ENCODE peak calls at places on chromosomes 16 and 17, in ten cellular contexts. T is left lung, R is endothelial cell of umbilical vein, S is IMR-90, A is gastrocnemius medialis, W is cardiac fibroblast, Q is WTC11, O is Calu3, J is neural crest cell, I is HFF-Myc. M is an unnamed sample.

GRCh38 chr17:33166472-33166871 is 126.6 kb downstream of the ASIC2 start:
- DNase-seq in T (no peak), R (no peak), S (no peak), A (no peak), W (no peak), Q (no peak), O (no peak), J (no peak), I (no peak), M (no peak)

GRCh38 chr16:11497329-11497805 is 89.4 kb downstream of the LITAF start:
- DNase-seq in T (peak), R (peak), S (peak), A (peak), W (peak), Q (peak), O (peak), J (peak), I (no peak), M (no peak)

GRCh38 chr17:77995146-77995852 is 36.8 kb downstream of the TNRC6C start:
- DNase-seq in T (no peak), R (no peak), S (no peak), A (peak), W (peak), Q (no peak), O (no peak), J (no peak), I (no peak), M (no peak)

GRCh38 chr17:46726106-46726670 is 92.3 kb downstream of the WNT3 start:
- DNase-seq in T (no peak), R (no peak), S (peak), A (no peak), W (peak), Q (no peak), O (no peak), J (no peak), I (no peak), M (no peak)

GRCh38 chr17:78252111-78252634 is 20.7 kb downstream of the TMEM235 start:
- DNase-seq in T (peak), R (no peak), S (no peak), A (no peak), W (no peak), Q (no peak), O (no peak), J (no peak), I (no peak), M (no peak)

GRCh38 chr16:88856122-88856827 is 472 bp downstream of the GALNS start:
- DNase-seq in T (no peak), R (no peak), S (no peak), A (no peak), W (no peak), Q (peak), O (peak), J (peak), I (no peak), M (peak)

GRCh38 chr17:82548681-82549303 is 29.3 kb downstream of the FOXK2 start:
- DNase-seq in T (no peak), R (no peak), S (no peak), A (no peak), W (no peak), Q (no peak), O (peak), J (no peak), I (no peak), M (peak)

GRCh38 chr16:72247821-72248253 is 75.9 kb upstream of the PMFBP1 start:
- DNase-seq in T (no peak), R (peak), S (peak), A (no peak), W (peak), Q (no peak), O (no peak), J (no peak), I (no peak), M (no peak)

GRCh38 chr17:17694229-17695081 is 13.2 kb downstream of the RAI1 start:
- DNase-seq in T (peak), R (peak), S (peak), A (peak), W (peak), Q (peak), O (peak), J (peak), I (no peak), M (peak)

GRCh38 chr16:430904-431303 is 5.5 kb downstream of the RAB11FIP3 start:
- DNase-seq in T (no peak), R (no peak), S (no peak), A (no peak), W (no peak), Q (no peak), O (no peak), J (no peak), I (no peak), M (no peak)

GRCh38 chr16:89624775-89625761 is 11.6 kb downstream of the DPEP1 start:
- DNase-seq in T (no peak), R (no peak), S (no peak), A (no peak), W (no peak), Q (no peak), O (no peak), J (no peak), I (no peak), M (no peak)

GRCh38 chr16:1143761-1144450 is 9.0 kb upstream of the CACNA1H start:
- DNase-seq in T (no peak), R (no peak), S (no peak), A (no peak), W (no peak), Q (no peak), O (no peak), J (no peak), I (no peak), M (no peak)

GRCh38 chr16:24686678-24687077 is 42.8 kb upstream of the TNRC6A start:
- DNase-seq in T (no peak), R (no peak), S (no peak), A (no peak), W (no peak), Q (no peak), O (no peak), J (peak), I (no peak), M (no peak)

GRCh38 chr16:75379911-75380847 is 53.1 kb downstream of the CFDP1 start:
- DNase-seq in T (no peak), R (peak), S (no peak), A (no peak), W (no peak), Q (no peak), O (no peak), J (no peak), I (no peak), M (no peak)

GRCh38 chr17:61593404-61593803 is 2.4 kb upstream of the NACA2 start:
- DNase-seq in T (no peak), R (no peak), S (no peak), A (no peak), W (no peak), Q (no peak), O (no peak), J (no peak), I (no peak), M (no peak)

GRCh38 chr16:81647527-81647926 is 131.6 kb upstream of the PLCG2 start:
- DNase-seq in T (no peak), R (no peak), S (peak), A (no peak), W (no peak), Q (no peak), O (no peak), J (no peak), I (no peak), M (no peak)

GRCh38 chr16:57952909-57953308 is 18.0 kb downstream of the CNGB1 start:
- DNase-seq in T (no peak), R (no peak), S (no peak), A (no peak), W (no peak), Q (no peak), O (no peak), J (no peak), I (no peak), M (no peak)

GRCh38 chr17:30212750-30213149 is 22.7 kb downstream of the SLC6A4 start:
- DNase-seq in T (no peak), R (no peak), S (no peak), A (no peak), W (no peak), Q (no peak), O (no peak), J (no peak), I (no peak), M (no peak)

GRCh38 chr16:83574388-83574787 is 233.4 kb upstream of the HSBP1 start:
- DNase-seq in T (no peak), R (no peak), S (peak), A (no peak), W (peak), Q (peak), O (no peak), J (no peak), I (no peak), M (no peak)

GRCh38 chr17:64775701-64776570 is 113.8 kb upstream of the SMURF2 start:
- DNase-seq in T (no peak), R (no peak), S (no peak), A (no peak), W (no peak), Q (no peak), O (no peak), J (no peak), I (no peak), M (no peak)

GRCh38 chr17:6603746-6604325 is 36.7 kb downstream of the KIAA0753 start:
- DNase-seq in T (no peak), R (peak), S (peak), A (no peak), W (peak), Q (no peak), O (no peak), J (no peak), I (no peak), M (no peak)
- TF ChIP-seq CTCF in T (no peak), R (no peak), S (no peak), A (no peak), W (no peak), Q (no peak), O (no peak), J (no peak), I (no peak), M (no peak)

GRCh38 chr16:68737730-68738590 is 868 bp downstream of the CDH1 start:
- DNase-seq in T (peak), R (no peak), S (no peak), A (no peak), W (no peak), Q (peak), O (peak), J (no peak), I (no peak), M (peak)
- TF ChIP-seq CTCF in T (no peak), R (no peak), S (no peak), A (no peak), W (no peak), Q (no peak), O (no peak), J (no peak), I (peak), M (no peak)

DNA sequence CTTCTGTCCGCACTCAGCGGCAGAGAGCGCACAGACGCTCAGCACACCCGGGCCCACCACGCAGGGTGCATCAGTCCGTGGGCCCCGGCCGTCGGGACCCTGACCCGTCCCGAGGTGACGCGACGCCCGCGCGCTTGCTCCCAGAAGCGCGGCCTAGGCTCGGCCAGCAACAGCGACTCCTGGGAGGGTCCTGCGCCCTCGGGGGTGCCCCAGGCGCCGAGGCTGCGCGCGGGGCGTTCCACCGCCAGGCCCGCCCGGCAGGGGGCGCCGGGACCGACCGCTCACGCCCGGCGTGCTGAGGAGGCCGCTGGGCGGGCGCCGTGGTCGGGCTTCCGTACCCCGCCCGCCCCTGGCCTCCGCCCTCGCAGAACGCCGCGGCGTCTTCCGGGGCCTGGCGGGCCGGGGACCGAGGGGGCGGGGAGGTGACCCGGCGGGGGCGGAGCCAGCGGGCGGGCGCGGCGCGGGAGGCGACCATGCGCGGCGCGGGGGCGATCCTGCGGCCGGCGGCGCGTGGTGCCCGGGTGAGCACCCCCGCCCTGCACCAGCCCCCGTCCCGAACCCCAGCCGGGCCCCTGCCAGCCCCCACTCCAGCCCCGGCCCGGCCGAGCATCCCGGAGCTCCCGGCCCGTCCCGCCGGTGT is at the start of gene CISD3:
- DNase-seq in T (peak), R (peak), S (peak), A (peak), W (peak), Q (peak), O (peak), J (peak), I (no peak), M (peak)
- TF ChIP-seq CTCF in T (peak), R (peak), S (peak), A (peak), W (no peak), Q (peak), O (peak), J (peak), I (peak), M (peak)

DNA sequence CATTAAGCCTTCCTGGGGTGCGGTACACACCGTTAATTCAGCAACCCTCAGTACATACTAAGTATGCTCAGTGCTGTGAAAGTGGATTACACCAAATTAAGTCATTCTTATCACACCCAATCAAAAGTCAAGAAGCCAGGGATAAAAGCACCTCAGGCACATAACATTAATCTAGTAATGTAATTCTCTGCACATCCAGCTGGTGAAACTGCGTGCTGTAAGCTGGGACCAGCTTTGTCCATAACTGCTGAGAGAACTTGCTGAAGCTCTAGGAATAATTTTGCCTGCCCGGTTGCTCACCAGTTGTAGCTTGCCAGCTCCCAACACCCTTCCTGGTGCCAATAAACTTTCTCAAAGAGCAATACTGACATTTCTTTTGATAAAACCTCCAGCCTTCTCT is 44.9 kb downstream of the SLC47A1 start:
- DNase-seq in T (no peak), R (no peak), S (no peak), A (no peak), W (peak), Q (no peak), O (no peak), J (no peak), I (no peak), M (no peak)
- TF ChIP-seq CTCF in T (no peak), R (no peak), S (no peak), A (no peak), W (no peak), Q (no peak), O (no peak), J (no peak), I (no peak), M (no peak)

DNA sequence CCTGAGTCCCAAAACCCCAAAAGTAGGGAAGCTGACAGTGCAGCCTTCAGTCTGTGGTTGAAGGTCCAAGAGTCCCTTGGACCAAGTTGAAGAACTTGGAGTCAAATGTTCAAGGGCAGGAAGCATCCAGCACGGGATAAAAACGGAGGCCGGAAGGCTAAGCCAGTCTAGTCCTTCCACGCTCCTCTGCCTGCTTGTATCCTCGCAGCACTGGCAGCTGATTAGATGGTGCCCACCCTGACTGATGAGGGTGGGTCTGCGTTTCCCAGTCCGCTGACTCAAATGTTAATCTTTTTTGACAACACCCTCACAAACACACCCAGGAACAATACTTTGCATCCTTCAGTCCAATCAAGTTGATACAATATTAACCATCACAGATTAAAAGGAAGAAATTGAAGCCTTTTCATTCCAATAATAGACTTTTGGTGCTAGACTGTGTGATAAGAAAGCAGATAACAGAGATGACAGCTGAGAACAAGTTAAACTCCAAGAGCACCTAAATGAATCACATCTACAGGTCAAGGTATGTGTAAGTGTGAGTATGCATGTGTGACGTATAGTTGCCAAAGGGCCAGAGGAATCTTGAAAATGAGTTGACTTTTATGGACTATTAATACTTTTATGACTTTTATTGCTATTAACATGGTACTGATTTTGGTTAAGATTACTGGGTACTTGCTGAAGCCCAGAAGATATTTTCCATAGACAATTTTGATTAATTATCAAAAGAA is 933.5 kb upstream of the SOX9 start:
- DNase-seq in T (no peak), R (no peak), S (no peak), A (no peak), W (no peak), Q (no peak), O (no peak), J (no peak), I (no peak), M (no peak)
- TF ChIP-seq CTCF in T (no peak), R (no peak), S (no peak), A (no peak), W (no peak), Q (no peak), O (no peak), J (no peak), I (no peak), M (no peak)

GRCh38 chr17:68641276-68642117 is 40.3 kb upstream of the FAM20A start:
- DNase-seq in T (no peak), R (no peak), S (no peak), A (no peak), W (no peak), Q (no peak), O (no peak), J (no peak), I (no peak), M (no peak)

GRCh38 chr17:68640601-68641000 is 39.4 kb upstream of the FAM20A start:
- DNase-seq in T (no peak), R (no peak), S (no peak), A (no peak), W (peak), Q (no peak), O (no peak), J (no peak), I (no peak), M (no peak)

GRCh38 chr17:68646626-68647526 is 45.7 kb upstream of the FAM20A start:
- DNase-seq in T (peak), R (no peak), S (no peak), A (no peak), W (peak), Q (no peak), O (no peak), J (no peak), I (no peak), M (no peak)

GRCh38 chr17:68642118-68642412 is 40.9 kb upstream of the FAM20A start:
- DNase-seq in T (no peak), R (no peak), S (no peak), A (no peak), W (no peak), Q (no peak), O (no peak), J (no peak), I (no peak), M (no peak)
- TF ChIP-seq CTCF in T (no peak), R (no peak), S (no peak), A (no peak), W (no peak), Q (no peak), O (no peak), J (no peak), I (no peak), M (no peak)

GRCh38 chr17:75771334-75772281 is 6.6 kb upstream of the GALK1 start:
- DNase-seq in T (no peak), R (no peak), S (peak), A (no peak), W (peak), Q (no peak), O (no peak), J (no peak), I (no peak), M (no peak)
- TF ChIP-seq CTCF in T (no peak), R (no peak), S (no peak), A (no peak), W (peak), Q (no peak), O (no peak), J (no peak), I (peak), M (no peak)

DNA sequence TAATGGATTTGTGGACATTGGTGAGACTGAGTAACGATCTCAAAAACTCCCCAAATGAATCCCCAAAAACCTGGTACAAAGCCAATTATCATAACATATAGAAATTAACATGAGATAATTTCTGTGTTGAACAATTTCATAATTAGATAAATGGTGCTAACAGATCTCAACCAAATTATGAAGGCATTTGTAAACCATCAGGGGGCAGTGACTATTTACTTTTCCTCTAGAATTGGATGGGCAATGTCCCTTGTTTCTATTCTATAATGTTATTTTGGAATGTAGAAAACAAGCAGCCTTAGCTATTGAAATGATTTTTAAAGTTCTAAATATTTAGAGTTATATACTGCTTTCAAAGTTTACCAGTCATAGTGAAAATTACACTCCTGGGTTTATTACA is 57.8 kb downstream of the MYH10 start:
- DNase-seq in T (no peak), R (peak), S (no peak), A (no peak), W (peak), Q (no peak), O (no peak), J (no peak), I (no peak), M (no peak)
- TF ChIP-seq CTCF in T (no peak), R (no peak), S (peak), A (peak), W (peak), Q (no peak), O (no peak), J (peak), I (peak), M (no peak)

M was measured in glutamatergic neuron.